ENCODE peak calls at places on chromosomes 4 and X, in five cellular contexts. One of them, this sample, is unnamed.

GRCh38 chrX:136496359-136496767 is 1.0 kb upstream of the HTATSF1 start:
- DNase-seq in activated naive CD8-positive, alpha-beta T cell treated with anti-CD3 and anti-CD28 coated beads, Interleukin-2, amount 50 U/mL, for 24 hours: no peak
- DNase-seq in kidney: no peak
- DNase-seq in NCI-H1417 treated with DMSO at 0.1 percent for 48 hours: no peak
- DNase-seq in D341Med: no peak
- DNase-seq in this sample: no peak

GRCh38 chr4:84498203-84499026 is 677 bp downstream of the NKX6-1 start:
- DNase-seq in D341Med: peak; percentile 76
- DNase-seq in activated naive CD8-positive, alpha-beta T cell treated with anti-CD3 and anti-CD28 coated beads, Interleukin-2, amount 50 U/mL, for 24 hours: no peak
- DNase-seq in kidney: peak; percentile 80
- DNase-seq in NCI-H1417 treated with DMSO at 0.1 percent for 48 hours: no peak
- DNase-seq in this sample: peak; percentile 58

GRCh38 chr4:111678466-111678865 is 466.8 kb upstream of the FAM241A start:
- DNase-seq in activated naive CD8-positive, alpha-beta T cell treated with anti-CD3 and anti-CD28 coated beads, Interleukin-2, amount 50 U/mL, for 24 hours: no peak
- DNase-seq in D341Med: no peak
- DNase-seq in NCI-H1417 treated with DMSO at 0.1 percent for 48 hours: no peak
- DNase-seq in kidney: no peak
- DNase-seq in this sample: no peak

GRCh38 chr4:48139688-48140087 is 5.6 kb upstream of the TXK start:
- DNase-seq in kidney: no peak
- DNase-seq in D341Med: no peak
- DNase-seq in activated naive CD8-positive, alpha-beta T cell treated with anti-CD3 and anti-CD28 coated beads, Interleukin-2, amount 50 U/mL, for 24 hours: no peak
- DNase-seq in NCI-H1417 treated with DMSO at 0.1 percent for 48 hours: no peak
- DNase-seq in this sample: peak; percentile 46

GRCh38 chr4:92091335-92091734 is 212.4 kb upstream of the GRID2 start:
- DNase-seq in kidney: no peak
- DNase-seq in activated naive CD8-positive, alpha-beta T cell treated with anti-CD3 and anti-CD28 coated beads, Interleukin-2, amount 50 U/mL, for 24 hours: no peak
- DNase-seq in D341Med: no peak
- DNase-seq in NCI-H1417 treated with DMSO at 0.1 percent for 48 hours: no peak
- DNase-seq in this sample: no peak

GRCh38 chrX:122868626-122869025 is 315.5 kb upstream of the GRIA3 start:
- DNase-seq in kidney: no peak
- DNase-seq in NCI-H1417 treated with DMSO at 0.1 percent for 48 hours: no peak
- DNase-seq in D341Med: no peak
- DNase-seq in activated naive CD8-positive, alpha-beta T cell treated with anti-CD3 and anti-CD28 coated beads, Interleukin-2, amount 50 U/mL, for 24 hours: no peak
- DNase-seq in this sample: no peak

GRCh38 chr4:151730003-151730559 is 30.7 kb downstream of the GATB start:
- DNase-seq in activated naive CD8-positive, alpha-beta T cell treated with anti-CD3 and anti-CD28 coated beads, Interleukin-2, amount 50 U/mL, for 24 hours: no peak
- DNase-seq in kidney: no peak
- DNase-seq in NCI-H1417 treated with DMSO at 0.1 percent for 48 hours: no peak
- DNase-seq in D341Med: no peak
- DNase-seq in this sample: no peak

GRCh38 chr4:173736840-173737239 is 206.8 kb upstream of the HAND2 start:
- DNase-seq in activated naive CD8-positive, alpha-beta T cell treated with anti-CD3 and anti-CD28 coated beads, Interleukin-2, amount 50 U/mL, for 24 hours: no peak
- DNase-seq in kidney: no peak
- DNase-seq in NCI-H1417 treated with DMSO at 0.1 percent for 48 hours: no peak
- DNase-seq in D341Med: no peak
- DNase-seq in this sample: no peak

GRCh38 chrX:41559662-41560061 is 112.5 kb downstream of the NYX start:
- DNase-seq in activated naive CD8-positive, alpha-beta T cell treated with anti-CD3 and anti-CD28 coated beads, Interleukin-2, amount 50 U/mL, for 24 hours: no peak
- DNase-seq in kidney: no peak
- DNase-seq in D341Med: no peak
- DNase-seq in NCI-H1417 treated with DMSO at 0.1 percent for 48 hours: no peak
- DNase-seq in this sample: peak; percentile 38

GRCh38 chr4:93710101-93710846 is 118.3 kb upstream of the ATOH1 start:
- DNase-seq in activated naive CD8-positive, alpha-beta T cell treated with anti-CD3 and anti-CD28 coated beads, Interleukin-2, amount 50 U/mL, for 24 hours: no peak
- DNase-seq in D341Med: peak; percentile 28
- DNase-seq in NCI-H1417 treated with DMSO at 0.1 percent for 48 hours: no peak
- DNase-seq in kidney: no peak
- DNase-seq in this sample: no peak

GRCh38 chr4:145619639-145619996 is 433 bp downstream of the MMAA start:
- DNase-seq in NCI-H1417 treated with DMSO at 0.1 percent for 48 hours: no peak
- DNase-seq in activated naive CD8-positive, alpha-beta T cell treated with anti-CD3 and anti-CD28 coated beads, Interleukin-2, amount 50 U/mL, for 24 hours: peak; percentile 64
- DNase-seq in D341Med: no peak
- DNase-seq in kidney: peak; percentile 84
- DNase-seq in this sample: peak; percentile 80

GRCh38 chrX:39174761-39175417 is 373.6 kb downstream of the MID1IP1 start:
- DNase-seq in activated naive CD8-positive, alpha-beta T cell treated with anti-CD3 and anti-CD28 coated beads, Interleukin-2, amount 50 U/mL, for 24 hours: peak; percentile 42
- DNase-seq in D341Med: no peak
- DNase-seq in NCI-H1417 treated with DMSO at 0.1 percent for 48 hours: no peak
- DNase-seq in kidney: no peak
- DNase-seq in this sample: peak; percentile 53

This sample was measured in activated CD4-positive, alpha-beta T cell treated with anti-CD3 and anti-CD28 coated beads for 36 hours.